ENCODE peak calls at places on chromosomes 12 and 14, in six cellular contexts. L is tibial artery, W is Peyer's patch, K is lung, B is left lung, O is osteoblast. J is an unnamed sample.

GRCh38 chr12:21073129-21073528 is 57.9 kb upstream of the SLCO1B1 start:
- DNase-seq in L (no peak), W (no peak), K (no peak), B (no peak), O (no peak), J (no peak)

GRCh38 chr12:127726928-127727327 is 540.0 kb upstream of the TMEM132C start:
- DNase-seq in L (no peak), W (no peak), K (no peak), B (no peak), O (no peak), J (no peak)

GRCh38 chr12:55227643-55228042 is 6.8 kb downstream of the OR10A7 start:
- DNase-seq in L (no peak), W (no peak), K (no peak), B (no peak), O (no peak), J (no peak)

GRCh38 chr12:107749094-107749493 is 11.8 kb downstream of the PRDM4 start:
- DNase-seq in L (no peak), W (no peak), K (no peak), B (no peak), O (peak; percentile 38), J (no peak)

GRCh38 chr12:2580821-2581220 is 213.9 kb upstream of the FKBP4 start:
- DNase-seq in L (peak; percentile 6), W (no peak), K (no peak), B (no peak), O (peak; percentile 98), J (no peak)

GRCh38 chr12:123026094-123026853 is 45.8 kb downstream of the ARL6IP4 start:
- DNase-seq in L (no peak), W (peak; percentile 16), K (no peak), B (no peak), O (no peak), J (no peak)

GRCh38 chr12:63790608-63790945 is 10.9 kb downstream of the RXYLT1 start:
- DNase-seq in L (no peak), W (no peak), K (no peak), B (no peak), O (no peak), J (no peak)

GRCh38 chr12:93978553-93978952 is 169.8 kb upstream of the PLXNC1 start:
- DNase-seq in L (no peak), W (no peak), K (peak; percentile 57), B (no peak), O (peak; percentile 71), J (peak; percentile 74)

GRCh38 chr14:47179906-47180305 is 495.5 kb downstream of the MDGA2 start:
- DNase-seq in L (no peak), W (no peak), K (no peak), B (no peak), O (no peak), J (no peak)

GRCh38 chr12:6816598-6816997 is 5.0 kb upstream of the GPR162 start:
- DNase-seq in L (no peak), W (no peak), K (no peak), B (no peak), O (no peak), J (no peak)
- H3K4me3 ChIP-seq in L (no peak overlapping the region), W (no peak overlapping the region), K (no peak overlapping the region), B (no peak overlapping the region), O (no peak overlapping the region), J (no peak overlapping the region)

GRCh38 chr14:56555921-56556570 is 23.6 kb upstream of the TMEM260 start:
- DNase-seq in L (no peak), W (no peak), K (no peak), B (no peak), O (no peak), J (no peak)

GRCh38 chr14:56554301-56554700 is 25.3 kb upstream of the TMEM260 start:
- DNase-seq in L (no peak), W (no peak), K (no peak), B (no peak), O (no peak), J (no peak)

GRCh38 chr14:56549721-56550120 is 29.9 kb upstream of the TMEM260 start:
- DNase-seq in L (no peak), W (no peak), K (no peak), B (no peak), O (no peak), J (no peak)

DNA sequence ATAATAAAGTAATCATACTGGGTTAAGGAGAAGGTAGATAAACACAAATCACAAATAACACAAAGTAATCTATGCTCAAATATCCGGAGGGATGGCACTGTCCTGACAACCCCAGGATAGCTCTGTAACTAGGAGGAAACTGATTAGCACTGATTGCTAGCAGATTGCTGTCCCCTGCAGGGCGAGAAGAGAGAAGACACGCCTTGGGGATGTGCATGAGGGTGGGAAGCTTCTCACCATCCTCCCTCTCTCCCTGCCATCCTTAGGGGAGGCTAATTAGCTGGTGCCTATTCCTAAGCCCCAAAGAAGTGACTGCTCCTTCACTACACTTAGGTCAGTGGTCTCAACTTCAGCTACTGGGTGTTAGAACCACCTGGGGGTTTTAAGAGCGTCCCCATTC is 27.0 kb upstream of the TMEM260 start:
- DNase-seq in L (no peak), W (no peak), K (no peak), B (no peak), O (no peak), J (no peak)
- TF ChIP-seq CTCF in L (no peak), W (no peak), K (no peak), B (no peak), O (no peak), J (no peak)

GRCh38 chr12:116092776-116093175 is 184.7 kb downstream of the MED13L start:
- DNase-seq in L (no peak), W (no peak), K (no peak), B (no peak), O (no peak), J (no peak)
- H3K36me3 ChIP-seq in L (no peaks in the 10 kb centered on the region), W (no peaks in the 10 kb centered on the region), K (no peaks in the 10 kb centered on the region), B (no peaks in the 10 kb centered on the region), O (no peaks in the 10 kb centered on the region), J (no peaks in the 10 kb centered on the region)

GRCh38 chr12:110108309-110109036 is 15.7 kb upstream of the IFT81 start:
- DNase-seq in L (peak; percentile 61), W (no peak), K (no peak), B (no peak), O (no peak), J (peak; percentile 59)
- H3K4me3 ChIP-seq in L (no peak overlapping the region), W (no peak overlapping the region), K (no peak overlapping the region), B (no peak overlapping the region), O (peak overlapping the region; percentile 52), J (no peak overlapping the region)

GRCh38 chr12:66529934-66530333 is 148.9 kb downstream of the GRIP1 start:
- DNase-seq in L (no peak), W (no peak), K (no peak), B (no peak), O (no peak), J (no peak)
- TF ChIP-seq CTCF in L (no peak), W (no peak), K (no peak), B (no peak), O (no peak), J (no peak)